ENCODE peak calls at places on chromosomes 6 and 20, in five cellular contexts. B is adrenal gland, L is H1, A is HCT116, O is heart left ventricle. H is an unnamed sample. For H3K4me1, the result is how much of the 10 kb centered on the place peaks cover.

GRCh38 chr6:29961966-29962365 is 19.6 kb downstream of the HLA-A start:
- DNase-seq in B (peak), L (no peak), A (no peak), O (no peak), H (no peak)

GRCh38 chr20:11676618-11677289 is 240.9 kb upstream of the BTBD3 start:
- DNase-seq in B (peak), L (peak), A (peak), O (peak), H (no peak)

GRCh38 chr6:105567140-105567539 is 164.3 kb upstream of the PREP start:
- DNase-seq in B (no peak), L (no peak), A (no peak), O (no peak), H (no peak)

GRCh38 chr20:63599396-63600050 is 25.5 kb upstream of the HELZ2 start:
- DNase-seq in B (no peak), L (no peak), A (no peak), O (no peak), H (no peak)

GRCh38 chr6:42239736-42240375 is 22.2 kb upstream of the MRPS10 start:
- DNase-seq in B (no peak), L (no peak), A (no peak), O (no peak), H (no peak)

GRCh38 chr6:124963416-124964083 is 1.3 kb downstream of the RNF217 start:
- DNase-seq in B (peak), L (no peak), A (no peak), O (no peak), H (no peak)

GRCh38 chr6:157666721-157667120 is 156.3 kb upstream of the SNX9 start:
- DNase-seq in B (no peak), L (no peak), A (no peak), O (no peak), H (no peak)

GRCh38 chr20:3382836-3383235 is 24.6 kb downstream of the DNAAF9 start:
- DNase-seq in B (no peak), L (no peak), A (no peak), O (no peak), H (no peak)

GRCh38 chr20:6870559-6870958 is 103.1 kb downstream of the BMP2 start:
- DNase-seq in B (no peak), L (no peak), A (no peak), O (no peak), H (no peak)

GRCh38 chr6:79640146-79641111 is 9.3 kb downstream of the SH3BGRL2 start:
- DNase-seq in B (peak), L (no peak), A (no peak), O (peak), H (no peak)

DNA sequence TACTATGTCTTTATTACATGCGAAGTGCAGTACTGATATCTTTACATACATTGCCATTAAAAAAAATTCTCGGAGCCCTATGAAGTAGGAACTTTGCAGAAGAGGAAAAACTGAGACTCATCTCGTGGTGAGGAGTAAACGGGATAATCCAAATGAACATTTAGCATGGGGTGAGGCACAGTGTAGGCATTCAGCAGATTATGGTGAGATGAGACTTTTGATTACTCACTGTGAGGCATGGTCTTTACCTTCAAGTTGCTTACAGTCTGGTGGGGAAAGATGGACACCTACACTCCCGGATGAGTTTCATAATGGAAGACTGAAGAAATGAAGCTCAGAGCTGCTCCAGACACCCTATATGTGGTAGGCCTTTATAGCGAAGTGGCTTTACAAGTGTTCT is 1.4 kb downstream of the RPRD1B start:
- DNase-seq in B (no peak), L (no peak), A (no peak), O (no peak), H (no peak)
- H3K4me1 ChIP-seq in B (half or more), L (under half), A (under half), O (half or more), H (half or more)

GRCh38 chr6:41093729-41094128 is 21.0 kb downstream of the NFYA start:
- DNase-seq in B (peak), L (no peak), A (no peak), O (no peak), H (no peak)

GRCh38 chr6:41088451-41088850 is 15.7 kb downstream of the NFYA start:
- DNase-seq in B (no peak), L (no peak), A (no peak), O (no peak), H (no peak)

GRCh38 chr6:41097467-41098090 is 24.8 kb downstream of the NFYA start:
- DNase-seq in B (no peak), L (no peak), A (no peak), O (no peak), H (no peak)

GRCh38 chr6:41090841-41091761 is 18.3 kb downstream of the NFYA start:
- DNase-seq in B (no peak), L (no peak), A (no peak), O (no peak), H (no peak)

DNA sequence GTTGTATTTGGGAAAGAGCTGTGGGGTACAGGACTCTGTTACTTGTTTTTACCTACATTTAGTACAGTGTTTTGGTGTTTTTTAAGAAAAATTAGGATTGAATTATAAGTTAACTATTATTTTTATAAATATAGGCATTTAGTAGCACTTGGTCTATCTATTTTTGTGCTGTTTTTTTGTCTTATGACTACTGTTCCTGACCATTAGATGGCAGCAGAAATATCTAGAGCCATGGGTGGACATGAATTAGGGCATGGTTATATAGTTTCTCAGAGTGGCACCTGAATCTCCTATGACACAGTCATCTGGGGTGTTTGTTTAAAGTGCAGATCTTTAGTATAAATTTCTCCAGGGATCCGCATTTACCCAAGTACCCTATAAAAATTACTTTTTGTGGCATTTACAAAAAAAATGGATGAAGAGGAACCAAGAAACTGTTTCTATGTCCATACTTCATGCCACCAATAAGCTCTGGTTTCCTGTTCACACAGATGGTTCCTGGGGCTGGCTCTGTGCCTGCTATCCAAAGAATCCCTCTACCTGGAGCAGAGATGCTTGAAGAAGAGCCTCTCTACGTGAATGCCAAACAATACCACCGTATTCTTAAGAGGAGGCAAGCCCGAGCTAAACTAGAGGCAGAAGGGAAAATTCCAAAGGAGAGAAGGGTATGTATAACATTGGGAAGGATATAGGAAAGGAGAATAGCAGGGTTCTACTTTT is 19.8 kb downstream of the NFYA start:
- DNase-seq in B (no peak), L (no peak), A (no peak), O (no peak), H (no peak)
- H3K4me3 ChIP-seq in B (no peak), L (no peak), A (no peak), O (no peak), H (no peak)

GRCh38 chr20:24736844-24737211 is 212.2 kb upstream of the CST7 start:
- DNase-seq in B (no peak), L (peak), A (no peak), O (no peak), H (no peak)

GRCh38 chr20:24738058-24738775 is 210.9 kb upstream of the CST7 start:
- DNase-seq in B (no peak), L (peak), A (no peak), O (no peak), H (no peak)

GRCh38 chr20:24738981-24739633 is 210.0 kb upstream of the CST7 start:
- DNase-seq in B (no peak), L (peak), A (no peak), O (no peak), H (no peak)

GRCh38 chr20:24736131-24736843 is 212.8 kb upstream of the CST7 start:
- DNase-seq in B (no peak), L (no peak), A (no peak), O (no peak), H (no peak)

DNA sequence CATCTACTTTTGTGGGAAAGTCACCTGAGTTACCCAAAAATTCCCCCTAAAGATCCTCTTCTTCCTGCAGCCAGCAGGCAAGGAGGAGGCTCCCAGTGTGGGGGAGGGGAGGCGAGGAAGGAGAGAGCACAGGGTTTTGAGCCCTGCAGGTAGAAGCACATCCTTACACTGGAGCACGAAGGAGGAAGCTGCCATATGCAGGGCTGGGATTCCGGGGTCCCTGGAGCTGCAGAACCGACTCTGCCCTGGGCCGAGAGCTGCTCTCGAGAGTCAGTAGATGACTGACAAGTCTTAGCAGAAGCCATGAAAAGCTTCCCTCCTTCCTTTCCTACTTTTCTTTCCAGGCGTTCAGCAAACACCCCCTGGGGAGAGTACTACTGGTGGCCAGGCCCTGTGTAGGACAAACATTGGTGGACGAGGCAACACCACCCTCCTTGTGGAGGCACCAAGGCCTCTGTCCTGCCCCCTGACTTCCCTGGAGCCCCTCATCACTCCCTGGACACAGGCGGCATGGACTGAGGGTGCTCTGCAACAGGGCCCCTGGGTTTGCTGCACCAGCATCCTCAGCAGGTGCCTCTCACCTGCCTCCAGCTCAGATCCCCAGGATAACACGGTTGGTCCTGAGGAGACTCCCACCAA is 211.7 kb upstream of the CST7 start:
- DNase-seq in B (no peak), L (peak), A (no peak), O (no peak), H (no peak)
- TF ChIP-seq POLR2A in B (no peak), L (no peak), A (no peak), O (no peak), H (no peak)

GRCh38 chr6:167764713-167765479 is 61.8 kb upstream of the AFDN start:
- DNase-seq in B (no peak), L (no peak), A (no peak), O (no peak), H (no peak)
- H3K4me1 ChIP-seq in B (under half), L (under half), A (under half), O (under half), H (under half)